ENCODE peak calls at places on chromosome 21, in four cellular contexts. G is AG04450, W is Panc1, U is heart left ventricle. R is an unnamed sample. For H3K9me3 and H3K27me3, the result is how much of the 10 kb centered on the place peaks cover.

GRCh38 chr21:37415938-37416337 is 49.4 kb downstream of the DYRK1A start:
- DNase-seq in G (no peak), W (no peak), U (no peak), R (no peak)

GRCh38 chr21:24045775-24046215 is 1561.5 kb downstream of the MRPL39 start:
- DNase-seq in G (peak), W (peak), U (peak), R (peak)

GRCh38 chr21:26116456-26117011 is 54.0 kb downstream of the APP start:
- DNase-seq in G (no peak), W (no peak), U (no peak), R (no peak)

GRCh38 chr21:26637346-26637745 is 64.3 kb upstream of the CYYR1 start:
- DNase-seq in G (no peak), W (no peak), U (no peak), R (no peak)

GRCh38 chr21:18716578-18717138 is 313.1 kb upstream of the TMPRSS15 start:
- DNase-seq in G (no peak), W (no peak), U (no peak), R (no peak)

GRCh38 chr21:39938086-39938611 is 70.9 kb downstream of the PCP4 start:
- DNase-seq in G (no peak), W (no peak), U (no peak), R (no peak)

GRCh38 chr21:27390384-27390783 is 423.5 kb upstream of the ADAMTS5 start:
- DNase-seq in G (no peak), W (no peak), U (no peak), R (no peak)

GRCh38 chr21:36976228-36976627 is 9.8 kb upstream of the HLCS start:
- DNase-seq in G (no peak), W (no peak), U (no peak), R (no peak)

GRCh38 chr21:16713331-16714114 is 799.3 kb upstream of the CXADR start:
- DNase-seq in G (no peak), W (no peak), U (no peak), R (no peak)

GRCh38 chr21:38308010-38308784 is 51.4 kb downstream of the KCNJ15 start:
- DNase-seq in G (no peak), W (no peak), U (no peak), R (no peak)

GRCh38 chr21:46124926-46125845 is 27.3 kb downstream of the COL6A2 start:
- DNase-seq in G (no peak), W (no peak), U (peak), R (peak)

GRCh38 chr21:36510911-36511310 is 31.0 kb upstream of the CLDN14 start:
- DNase-seq in G (no peak), W (no peak), U (no peak), R (no peak)

GRCh38 chr21:39633043-39633442 is 20.3 kb downstream of the B3GALT5 start:
- DNase-seq in G (no peak), W (no peak), U (no peak), R (no peak)

GRCh38 chr21:45700461-45700860 is 56.9 kb downstream of the PCBP3 start:
- DNase-seq in G (no peak), W (no peak), U (no peak), R (no peak)

GRCh38 chr21:29245104-29245643 is 53.5 kb upstream of the BACH1 start:
- DNase-seq in G (no peak), W (no peak), U (no peak), R (no peak)

GRCh38 chr21:38267991-38268858 is 11.4 kb downstream of the KCNJ15 start:
- DNase-seq in G (no peak), W (no peak), U (no peak), R (no peak)

GRCh38 chr21:36415375-36415774 is 30.2 kb downstream of the CHAF1B start:
- DNase-seq in G (no peak), W (no peak), U (no peak), R (peak)

GRCh38 chr21:37424987-37425386 is 58.4 kb downstream of the DYRK1A start:
- DNase-seq in G (no peak), W (no peak), U (no peak), R (no peak)

GRCh38 chr21:39314155-39315027 is 959 bp upstream of the BRWD1 start:
- DNase-seq in G (no peak), W (no peak), U (peak), R (peak)

GRCh38 chr21:25561668-25562641 is 45.3 kb downstream of the MRPL39 start:
- DNase-seq in G (peak), W (no peak), U (peak), R (peak)

GRCh38 chr21:37374026-37374425 is 7.5 kb downstream of the DYRK1A start:
- DNase-seq in G (no peak), W (no peak), U (no peak), R (no peak)

GRCh38 chr21:16829532-16829931 is 683.3 kb upstream of the CXADR start:
- DNase-seq in G (no peak), W (no peak), U (no peak), R (no peak)

GRCh38 chr21:27631471-27631870 is 664.6 kb upstream of the ADAMTS5 start:
- DNase-seq in G (no peak), W (no peak), U (no peak), R (no peak)

GRCh38 chr21:45573452-45574035 is 31.3 kb upstream of the SLC19A1 start:
- DNase-seq in G (no peak), W (no peak), U (no peak), R (no peak)

GRCh38 chr21:29179503-29179902 is 49.1 kb downstream of the MAP3K7CL start:
- DNase-seq in G (no peak), W (no peak), U (no peak), R (no peak)

GRCh38 chr21:29258626-29259335 is 39.9 kb upstream of the BACH1 start:
- DNase-seq in G (peak), W (no peak), U (no peak), R (peak)

GRCh38 chr21:23356905-23357304 is 2250.4 kb downstream of the MRPL39 start:
- DNase-seq in G (no peak), W (no peak), U (no peak), R (no peak)

GRCh38 chr21:18801468-18801867 is 397.9 kb upstream of the TMPRSS15 start:
- DNase-seq in G (no peak), W (no peak), U (no peak), R (no peak)

GRCh38 chr21:38136201-38136600 is 120.6 kb upstream of the KCNJ15 start:
- DNase-seq in G (no peak), W (no peak), U (no peak), R (no peak)

GRCh38 chr21:28674807-28675206 is 317.9 kb downstream of the LTN1 start:
- DNase-seq in G (no peak), W (no peak), U (no peak), R (no peak)

GRCh38 chr21:46191257-46191685 is 7.0 kb upstream of the SPATC1L start:
- DNase-seq in G (peak), W (no peak), U (peak), R (no peak)

GRCh38 chr21:34159617-34159883 is 86.2 kb downstream of the MRPS6 start:
- DNase-seq in G (no peak), W (no peak), U (no peak), R (no peak)
- H3K9me3 ChIP-seq in G (under half), W (under half), U (under half), R (under half)

GRCh38 chr21:35071347-35071746 is 22.2 kb upstream of the RUNX1 start:
- DNase-seq in G (no peak), W (no peak), U (no peak), R (no peak)

GRCh38 chr21:35072960-35073359 is 23.9 kb upstream of the RUNX1 start:
- DNase-seq in G (peak), W (no peak), U (no peak), R (no peak)

GRCh38 chr21:35072557-35072956 is 23.5 kb upstream of the RUNX1 start:
- DNase-seq in G (no peak), W (no peak), U (no peak), R (no peak)

GRCh38 chr21:35066824-35067223 is 17.7 kb upstream of the RUNX1 start:
- DNase-seq in G (no peak), W (no peak), U (no peak), R (no peak)

DNA sequence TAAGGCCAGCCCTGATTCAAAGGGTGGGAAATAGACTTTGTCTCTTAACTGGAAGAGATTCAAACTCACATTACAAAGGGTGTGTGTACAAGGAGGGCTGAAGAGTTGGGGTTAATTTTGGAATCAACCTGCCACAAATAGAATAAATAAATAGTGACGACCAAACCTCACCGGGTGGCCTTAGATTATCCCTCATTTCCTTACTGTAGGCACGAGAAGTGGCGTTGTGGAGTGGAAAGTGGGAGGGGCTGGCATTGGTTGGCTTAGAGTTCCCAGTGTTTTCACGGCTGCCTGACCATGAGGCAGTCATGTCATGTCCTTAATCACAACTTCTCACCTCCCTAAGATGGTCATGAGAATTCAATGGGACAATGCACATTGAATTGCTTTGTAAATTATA is 21.3 kb upstream of the RUNX1 start:
- DNase-seq in G (no peak), W (no peak), U (no peak), R (no peak)
- H3K27me3 ChIP-seq in G (under half), W (under half), U (under half), R (under half)

GRCh38 chr21:33372582-33372981 is 30.6 kb upstream of the IFNGR2 start:
- DNase-seq in G (no peak), W (no peak), U (no peak), R (no peak)

GRCh38 chr21:33373451-33373850 is 29.8 kb upstream of the IFNGR2 start:
- DNase-seq in G (no peak), W (no peak), U (no peak), R (no peak)

GRCh38 chr21:33377221-33377620 is 26.0 kb upstream of the IFNGR2 start:
- DNase-seq in G (no peak), W (no peak), U (no peak), R (no peak)

GRCh38 chr21:33374080-33374873 is 28.9 kb upstream of the IFNGR2 start:
- DNase-seq in G (no peak), W (peak), U (no peak), R (no peak)

GRCh38 chr21:33374874-33375644 is 28.2 kb upstream of the IFNGR2 start:
- DNase-seq in G (no peak), W (no peak), U (no peak), R (peak)
- TF ChIP-seq CTCF in G (no peak), W (no peak), U (no peak), R (no peak)

GRCh38 chr21:31041295-31042079 is 3.2 kb upstream of the KRTAP19-8 start:
- DNase-seq in G (no peak), W (no peak), U (no peak), R (no peak)
- H3K9me3 ChIP-seq in G (under half), W (under half), U (under half), R (under half)

GRCh38 chr21:41765393-41765950 is 1.4 kb downstream of the RIPK4 start:
- DNase-seq in G (no peak), W (no peak), U (no peak), R (no peak)
- H3K27me3 ChIP-seq in G (half or more), W (under half), U (half or more), R (under half)

GRCh38 chr21:44510508-44511218 is 29.3 kb downstream of the KRTAP10-1 start:
- DNase-seq in G (no peak), W (no peak), U (peak), R (peak)

GRCh38 chr21:44512496-44513388 is 27.3 kb downstream of the KRTAP10-1 start:
- DNase-seq in G (no peak), W (no peak), U (peak), R (no peak)

GRCh38 chr21:44511938-44512275 is 28.1 kb downstream of the KRTAP10-1 start:
- DNase-seq in G (no peak), W (no peak), U (peak), R (peak)

GRCh38 chr21:44510109-44510507 is 29.9 kb downstream of the KRTAP10-1 start:
- DNase-seq in G (no peak), W (no peak), U (peak), R (no peak)

DNA sequence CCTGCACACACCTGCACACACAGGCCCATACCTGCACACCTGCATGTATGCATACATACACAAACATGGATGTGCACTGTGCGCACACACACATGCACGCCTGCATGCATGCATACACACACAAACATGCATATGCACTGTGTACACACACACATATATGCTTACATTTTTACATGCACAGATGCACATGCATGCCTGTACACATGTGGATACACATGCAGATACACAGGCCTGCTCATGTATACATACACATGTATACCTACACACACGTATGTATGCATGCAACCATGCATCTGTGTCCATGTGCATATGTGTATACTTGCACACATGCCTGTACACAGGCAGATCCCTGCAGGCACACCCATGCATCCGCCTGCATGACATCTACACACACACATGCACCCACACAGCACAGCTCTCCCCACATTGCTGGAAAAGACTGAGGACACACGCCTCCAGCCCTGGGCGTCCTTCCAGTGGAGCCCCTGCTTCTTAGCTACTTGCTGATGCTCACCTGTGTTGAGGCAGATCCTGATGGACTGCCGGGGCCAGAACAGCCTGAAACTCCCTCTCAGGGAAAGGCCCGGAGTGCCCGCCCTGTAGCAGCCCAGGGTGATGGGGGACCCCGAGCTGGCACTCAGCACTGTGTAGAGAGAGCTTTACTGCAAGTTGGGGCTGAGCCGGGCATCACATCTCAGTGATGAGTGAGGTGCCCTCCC is 28.6 kb downstream of the KRTAP10-1 start:
- DNase-seq in G (no peak), W (no peak), U (peak), R (peak)
- TF ChIP-seq CTCF in G (no peak), W (no peak), U (no peak), R (no peak)

DNA sequence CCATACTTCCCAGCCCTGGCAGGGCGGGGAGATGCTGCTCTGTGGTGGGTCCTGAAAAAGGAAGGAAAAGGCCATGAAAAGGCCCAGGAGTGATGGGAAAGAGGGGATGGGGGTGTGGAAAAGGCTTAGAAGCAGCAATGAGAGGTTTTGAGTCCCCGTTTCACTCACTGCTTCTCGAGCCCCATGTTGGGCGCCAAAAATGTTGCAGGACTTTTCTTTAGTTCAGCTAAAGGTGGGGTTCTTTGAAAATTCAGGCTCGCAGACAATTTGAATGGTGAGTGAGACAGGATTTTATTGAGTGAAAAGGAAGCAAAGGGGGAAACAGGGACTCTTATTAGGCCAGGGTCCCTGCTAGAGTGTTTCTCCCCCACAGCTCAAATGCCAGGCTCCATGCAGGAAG is 93.1 kb downstream of the MRPS6 start:
- DNase-seq in G (no peak), W (no peak), U (no peak), R (no peak)
- H3K9me3 ChIP-seq in G (under half), W (under half), U (half or more), R (under half)

GRCh38 chr21:30620522-30620921 is at the start of gene KRTAP20-4:
- DNase-seq in G (no peak), W (no peak), U (no peak), R (no peak)
- H3K27me3 ChIP-seq in G (under half), W (under half), U (under half), R (under half)

GRCh38 chr21:41846033-41846317 is 33.2 kb downstream of the PRDM15 start:
- DNase-seq in G (no peak), W (no peak), U (no peak), R (no peak)

GRCh38 chr21:41845310-41846032 is 33.7 kb downstream of the PRDM15 start:
- DNase-seq in G (no peak), W (no peak), U (no peak), R (no peak)

GRCh38 chr21:41848533-41848932 is 30.6 kb downstream of the PRDM15 start:
- DNase-seq in G (no peak), W (no peak), U (no peak), R (no peak)

GRCh38 chr21:41846536-41846935 is 32.6 kb downstream of the PRDM15 start:
- DNase-seq in G (no peak), W (no peak), U (no peak), R (no peak)

DNA sequence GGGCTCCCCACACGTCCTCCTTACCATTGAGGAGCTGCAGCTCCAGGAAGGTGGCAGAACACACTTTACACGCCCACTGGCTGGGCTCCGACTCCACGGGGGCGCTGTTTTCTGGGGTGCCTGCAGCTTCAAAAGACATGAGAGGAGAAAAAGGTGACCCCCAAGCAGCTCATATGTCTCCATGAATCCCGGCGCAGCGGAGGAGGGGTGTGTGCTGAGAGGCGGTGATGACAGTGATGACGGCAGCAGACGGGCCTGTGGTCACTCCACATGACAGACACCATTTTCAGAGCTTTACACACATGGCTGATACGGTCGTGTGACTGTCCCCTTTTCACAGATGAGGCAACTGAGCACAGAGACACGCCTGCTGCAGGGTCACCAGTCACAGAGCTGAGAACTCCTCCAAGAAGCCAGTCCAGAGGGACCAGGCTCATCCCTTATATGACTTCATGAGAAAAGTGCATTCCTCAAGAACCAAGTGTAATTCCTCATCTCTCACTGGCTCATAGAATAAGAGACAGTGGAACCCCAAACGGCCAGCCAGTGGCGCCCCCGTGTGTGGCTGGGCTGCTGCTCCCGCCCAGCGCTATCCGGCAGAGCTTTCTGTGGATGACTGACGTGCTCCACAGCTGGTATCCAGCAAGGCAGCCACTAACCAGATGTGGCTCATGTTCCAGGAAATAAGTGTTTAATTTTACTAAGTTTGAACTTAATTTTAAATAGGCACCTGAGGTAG is 31.9 kb downstream of the PRDM15 start:
- DNase-seq in G (no peak), W (no peak), U (no peak), R (no peak)
- TF ChIP-seq CTCF in G (peak), W (no peak), U (no peak), R (no peak)